ENCODE peak calls at places on chromosome 10, in four cellular contexts. M, L, U and T are unnamed samples. For H3K36me3, the result is how much of the 10 kb centered on the place peaks cover.

GRCh38 chr10:45160266-45160665 is 155.1 kb downstream of the OR13A1 start:
- DNase-seq in U (no peak), L (no peak), M (no peak), T (no peak)

GRCh38 chr10:97388152-97388551 is 13.0 kb downstream of the RRP12 start:
- DNase-seq in M (no peak), L (no peak), U (no peak), T (no peak)

GRCh38 chr10:127071126-127071525 is 125.3 kb downstream of the INSYN2A start:
- DNase-seq in L (no peak), M (no peak), U (no peak), T (no peak)

GRCh38 chr10:106310596-106310995 is 853.9 kb downstream of the SORCS1 start:
- DNase-seq in U (no peak), M (no peak), L (peak), T (no peak)

GRCh38 chr10:87605656-87606308 is 53.9 kb upstream of the PAPSS2 start:
- DNase-seq in M (no peak), L (peak), U (no peak), T (no peak)

GRCh38 chr10:14302035-14302434 is 28.7 kb downstream of the FRMD4A start:
- DNase-seq in M (no peak), U (no peak), L (peak), T (no peak)

GRCh38 chr10:33155720-33156638 is 178.5 kb downstream of the NRP1 start:
- DNase-seq in L (peak), U (no peak), M (no peak), T (no peak)

GRCh38 chr10:50576245-50576815 is 47.4 kb downstream of the SGMS1 start:
- DNase-seq in U (no peak), L (no peak), M (no peak), T (no peak)

GRCh38 chr10:92200564-92200963 is 90.3 kb downstream of the CPEB3 start:
- DNase-seq in L (no peak), U (no peak), M (no peak), T (no peak)

GRCh38 chr10:115985696-115986095 is 287.3 kb downstream of the GFRA1 start:
- DNase-seq in M (no peak), U (no peak), L (no peak), T (no peak)

GRCh38 chr10:11282156-11282555 is 264.5 kb downstream of the CELF2 start:
- DNase-seq in U (no peak), L (no peak), M (no peak), T (no peak)

GRCh38 chr10:44935201-44935960 is 24.2 kb upstream of the RASSF4 start:
- DNase-seq in M (no peak), U (no peak), L (no peak), T (peak)

GRCh38 chr10:44805461-44806210 is 105.5 kb upstream of the TMEM72 start:
- DNase-seq in M (no peak), L (no peak), U (no peak), T (no peak)

GRCh38 chr10:132519382-132520146 is 18.0 kb upstream of the INPP5A start:
- DNase-seq in U (peak), L (no peak), M (peak), T (peak)

GRCh38 chr10:125056161-125057132 is 103.9 kb downstream of the CTBP2 start:
- DNase-seq in M (no peak), L (peak), U (no peak), T (no peak)

GRCh38 chr10:75080554-75080953 is 30.9 kb upstream of the SAMD8 start:
- DNase-seq in M (no peak), L (no peak), U (no peak), T (no peak)

GRCh38 chr10:55734112-55734511 is 626.9 kb downstream of the ZWINT start:
- DNase-seq in U (no peak), M (no peak), L (no peak), T (no peak)

GRCh38 chr10:99530108-99531025 is 2.4 kb upstream of the NKX2-3 start:
- DNase-seq in M (no peak), L (peak), U (no peak), T (no peak)

GRCh38 chr10:6912929-6913328 is 332.9 kb upstream of the PRKCQ start:
- DNase-seq in M (no peak), U (no peak), L (no peak), T (no peak)

GRCh38 chr10:32349968-32350738 is 3.2 kb upstream of the EPC1 start:
- DNase-seq in M (no peak), L (no peak), U (no peak), T (no peak)

GRCh38 chr10:100781145-100781665 is 35.8 kb downstream of the PAX2 start:
- DNase-seq in U (no peak), L (no peak), M (no peak), T (no peak)

GRCh38 chr10:107264742-107265141 is 100.2 kb upstream of the SORCS1 start:
- DNase-seq in M (no peak), L (peak), U (no peak), T (no peak)

GRCh38 chr10:32007026-32007425 is 49.2 kb downstream of the KIF5B start:
- DNase-seq in U (no peak), L (no peak), M (no peak), T (no peak)

DNA sequence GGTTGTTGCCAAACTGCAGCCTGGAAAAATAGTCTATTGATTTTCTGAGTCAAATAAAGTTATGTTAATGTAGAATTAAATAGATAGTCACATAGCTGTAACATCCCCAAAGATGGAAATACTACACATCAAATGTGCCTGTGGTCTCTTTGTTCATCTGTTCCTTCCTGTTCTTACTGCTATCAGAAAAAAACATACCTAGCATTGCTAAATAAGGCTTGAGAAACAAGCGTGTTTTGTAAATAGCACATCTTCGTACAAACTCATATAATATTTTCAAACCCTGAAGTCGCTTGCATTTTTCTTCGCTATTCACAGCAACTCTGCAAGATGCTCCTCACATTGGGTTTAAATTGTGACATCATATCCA is 116.1 kb downstream of the KLF6 start:
- DNase-seq in U (no peak), M (no peak), L (no peak), T (no peak)
- H3K27ac ChIP-seq in U (peak), M (no peak), L (no peak), T (no peak)

GRCh38 chr10:84706431-84706830 is 378.0 kb downstream of the CCSER2 start:
- DNase-seq in M (no peak), L (no peak), U (no peak), T (no peak)
- H3K36me3 ChIP-seq in M (under half), L (under half), U (under half), T (under half)

GRCh38 chr10:70498970-70499828 is 20.6 kb downstream of the PALD1 start:
- DNase-seq in L (peak), M (no peak), U (no peak), T (no peak)

GRCh38 chr10:70496341-70497119 is 18.0 kb downstream of the PALD1 start:
- DNase-seq in M (no peak), L (no peak), U (no peak), T (no peak)

GRCh38 chr10:70495691-70496261 is 17.2 kb downstream of the PALD1 start:
- DNase-seq in M (no peak), U (no peak), L (no peak), T (no peak)

GRCh38 chr10:70494966-70495365 is 16.4 kb downstream of the PALD1 start:
- DNase-seq in U (no peak), L (no peak), M (no peak), T (peak)

GRCh38 chr10:70497120-70497545 is 18.6 kb downstream of the PALD1 start:
- DNase-seq in U (no peak), L (no peak), M (no peak), T (no peak)
- H3K27ac ChIP-seq in U (no peak), L (no peak), M (no peak), T (no peak)

GRCh38 chr10:812787-813186 is 118.7 kb downstream of the LARP4B start:
- DNase-seq in U (no peak), M (no peak), L (no peak), T (no peak)
- H3K36me3 ChIP-seq in U (half or more), M (under half), L (under half), T (under half)

GRCh38 chr10:112330154-112330553 is 43.8 kb upstream of the ACSL5 start:
- DNase-seq in M (no peak), U (no peak), L (no peak), T (no peak)
- H3K27ac ChIP-seq in M (no peak), U (no peak), L (no peak), T (no peak)

GRCh38 chr10:130140425-130140824 is 4.2 kb downstream of the GLRX3 start:
- DNase-seq in M (no peak), U (no peak), L (no peak), T (no peak)

GRCh38 chr10:130141460-130141859 is 5.3 kb downstream of the GLRX3 start:
- DNase-seq in L (no peak), U (no peak), M (no peak), T (no peak)

GRCh38 chr10:130141878-130142277 is 5.7 kb downstream of the GLRX3 start:
- DNase-seq in U (no peak), M (no peak), L (no peak), T (no peak)

GRCh38 chr10:130138479-130138866 is 2.3 kb downstream of the GLRX3 start:
- DNase-seq in M (no peak), U (peak), L (no peak), T (no peak)

GRCh38 chr10:130141038-130141437 is 4.8 kb downstream of the GLRX3 start:
- DNase-seq in L (no peak), M (no peak), U (no peak), T (no peak)
- H3K36me3 ChIP-seq in L (under half), M (under half), U (half or more), T (under half)

GRCh38 chr10:3497581-3497980 is 287.4 kb downstream of the KLF6 start:
- DNase-seq in L (no peak), U (no peak), M (no peak), T (no peak)

GRCh38 chr10:3499120-3499519 is 285.9 kb downstream of the KLF6 start:
- DNase-seq in M (no peak), L (no peak), U (no peak), T (no peak)

GRCh38 chr10:3502606-3503005 is 282.4 kb downstream of the KLF6 start:
- DNase-seq in M (no peak), U (no peak), L (no peak), T (no peak)

GRCh38 chr10:3503299-3503698 is 281.7 kb downstream of the KLF6 start:
- DNase-seq in L (no peak), U (no peak), M (no peak), T (no peak)

DNA sequence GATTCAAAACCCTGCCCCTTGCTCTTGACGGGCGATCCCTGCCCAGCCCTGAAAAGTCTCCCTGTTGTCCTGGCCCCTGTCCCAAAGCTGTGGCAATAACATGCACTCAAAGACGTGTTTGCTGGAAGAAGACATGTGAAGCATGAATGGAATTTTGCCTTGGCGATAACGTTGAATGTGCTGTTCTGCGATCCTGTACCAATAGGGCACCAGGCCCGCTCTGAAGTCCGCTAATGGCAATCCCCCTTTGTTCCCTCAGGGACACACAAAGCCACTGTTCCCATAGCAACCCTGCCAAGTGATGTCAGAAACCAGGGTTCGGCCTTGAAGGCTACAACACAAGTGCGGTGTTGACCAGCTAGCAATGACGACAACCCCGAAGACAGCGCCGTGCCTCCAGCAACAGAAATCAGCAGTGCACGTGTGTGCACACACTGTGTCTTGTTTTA is 284.6 kb downstream of the KLF6 start:
- DNase-seq in L (peak), M (peak), U (no peak), T (peak)
- H3K27ac ChIP-seq in L (no peak), M (no peak), U (no peak), T (peak)

DNA sequence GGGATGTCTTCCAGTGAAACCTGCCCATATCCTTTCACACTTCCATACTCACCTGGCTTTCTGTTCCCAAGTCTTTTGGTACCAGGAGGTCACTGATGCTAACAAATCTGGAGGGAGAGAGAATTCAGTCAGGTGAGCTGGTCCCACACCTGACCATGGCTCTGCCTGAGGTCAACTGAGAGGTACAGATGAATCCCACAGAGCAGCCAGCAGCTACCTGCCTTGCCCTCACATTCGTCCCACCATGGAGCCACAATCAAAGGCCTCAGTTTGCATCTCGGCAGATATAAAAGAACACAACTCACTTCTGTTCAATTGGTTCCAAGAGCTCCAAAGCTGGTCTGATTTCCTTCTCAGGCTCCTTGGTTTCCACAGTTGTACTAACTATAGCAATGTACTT is 47.0 kb downstream of the GDI2 start:
- DNase-seq in M (no peak), U (no peak), L (no peak), T (no peak)
- H3K36me3 ChIP-seq in M (under half), U (half or more), L (under half), T (half or more)

GRCh38 chr10:71623098-71623985 is 96.2 kb downstream of the C10orf105 start:
- DNase-seq in U (no peak), L (peak), M (peak), T (peak)
- H3K27ac ChIP-seq in U (no peak), L (no peak), M (no peak), T (no peak)

GRCh38 chr10:114482480-114482879 is 78.2 kb upstream of the AFAP1L2 start:
- DNase-seq in U (no peak), L (no peak), M (no peak), T (no peak)
- H3K36me3 ChIP-seq in U (under half), L (under half), M (under half), T (under half)